ENCODE peak calls at places on chromosomes 16 and 17, in six cellular contexts. P is H1, O is breast epithelium, Y is GM23338, M is K562, Z is prostate gland. D is an unnamed sample.

GRCh38 chr16:78505544-78506371 is 406.3 kb downstream of the WWOX start:
- DNase-seq in O (peak), P (no peak), M (no peak), Z (no peak), Y (peak), D (no peak)

GRCh38 chr17:51036084-51036483 is 84.6 kb downstream of the SPAG9 start:
- DNase-seq in P (no peak), Y (no peak), M (no peak), Z (no peak), O (no peak), D (no peak)

GRCh38 chr17:61812747-61813146 is 50.6 kb downstream of the BRIP1 start:
- DNase-seq in M (no peak), Z (no peak), O (no peak), Y (no peak), P (no peak), D (no peak)

GRCh38 chr17:61459434-61459809 is 7.2 kb downstream of the TBX4 start:
- DNase-seq in Y (no peak), P (no peak), O (no peak), Z (no peak), M (no peak), D (no peak)

GRCh38 chr17:51298508-51299371 is 38.4 kb downstream of the UTP18 start:
- DNase-seq in P (no peak), Z (no peak), O (no peak), Y (peak), M (peak), D (no peak)

GRCh38 chr17:9958586-9959281 is 53.7 kb upstream of the RCVRN start:
- DNase-seq in P (no peak), O (no peak), M (no peak), Y (peak), Z (no peak), D (no peak)

GRCh38 chr16:73094371-73094770 is 46.4 kb upstream of the ZFHX3 start:
- DNase-seq in Y (no peak), M (no peak), O (no peak), P (no peak), Z (no peak), D (no peak)

GRCh38 chr17:61511480-61512182 is 59.4 kb downstream of the TBX4 start:
- DNase-seq in Z (peak), P (no peak), M (no peak), O (no peak), Y (no peak), D (no peak)

GRCh38 chr16:4006441-4006989 is 109.7 kb downstream of the ADCY9 start:
- DNase-seq in P (no peak), O (no peak), M (no peak), Z (no peak), Y (no peak), D (no peak)

GRCh38 chr16:78211200-78211599 is 111.7 kb downstream of the WWOX start:
- DNase-seq in O (no peak), Z (no peak), M (no peak), P (no peak), Y (no peak), D (no peak)

GRCh38 chr16:81558444-81559175 is 114.0 kb downstream of the CMIP start:
- DNase-seq in P (no peak), O (peak), Z (peak), Y (peak), M (peak), D (no peak)

GRCh38 chr16:89013111-89013510 is 36.1 kb upstream of the CBFA2T3 start:
- DNase-seq in O (no peak), Z (no peak), M (no peak), Y (no peak), P (no peak), D (no peak)

GRCh38 chr17:19000531-19001011 is 4.0 kb downstream of the FAM83G start:
- DNase-seq in Z (no peak), O (no peak), Y (no peak), P (no peak), M (peak), D (no peak)

GRCh38 chr17:3002538-3003301 is 60.7 kb downstream of the OR1D5 start:
- DNase-seq in M (no peak), O (no peak), Y (no peak), P (no peak), Z (no peak), D (peak)

GRCh38 chr17:17812211-17813054 is 24.4 kb downstream of the SREBF1 start:
- DNase-seq in Z (peak), M (peak), O (peak), P (no peak), Y (peak), D (peak)

GRCh38 chr17:59846391-59847165 is 46.2 kb downstream of the TUBD1 start:
- DNase-seq in Z (peak), Y (peak), P (no peak), O (peak), M (no peak), D (peak)

GRCh38 chr17:75406222-75406615 is 741 bp upstream of the GRB2 start:
- DNase-seq in P (no peak), Y (no peak), M (no peak), O (no peak), Z (no peak), D (no peak)

GRCh38 chr17:27481327-27481726 is 25.1 kb downstream of the KSR1 start:
- DNase-seq in Z (no peak), M (no peak), P (no peak), O (no peak), Y (no peak), D (no peak)

GRCh38 chr17:69528035-69528434 is 113.5 kb downstream of the MAP2K6 start:
- DNase-seq in Y (no peak), Z (no peak), O (no peak), M (no peak), P (no peak), D (no peak)

GRCh38 chr16:53732296-53732929 is 28.5 kb downstream of the FTO start:
- DNase-seq in M (no peak), O (no peak), Z (no peak), Y (no peak), P (no peak), D (no peak)

GRCh38 chr17:79174905-79175856 is 100.6 kb downstream of the ENGASE start:
- DNase-seq in O (no peak), Y (no peak), Z (no peak), P (no peak), M (no peak), D (no peak)

GRCh38 chr16:81140930-81141780 is 45.0 kb upstream of the GCSH start:
- DNase-seq in M (peak), P (peak), Z (no peak), Y (peak), O (no peak), D (no peak)

GRCh38 chr16:28149016-28149888 is 62.5 kb downstream of the XPO6 start:
- DNase-seq in Z (no peak), Y (no peak), P (no peak), O (no peak), M (no peak), D (no peak)

GRCh38 chr17:42563543-42563942 is 1.6 kb downstream of the COASY start:
- DNase-seq in M (no peak), Z (no peak), O (peak), P (no peak), Y (no peak), D (no peak)

GRCh38 chr17:36221187-36221586 is 10.3 kb downstream of the CCL4L2 start:
- DNase-seq in O (no peak), Z (no peak), Y (no peak), M (no peak), P (no peak), D (no peak)

GRCh38 chr16:58021661-58022551 is 3.6 kb upstream of the MMP15 start:
- DNase-seq in M (no peak), O (no peak), P (no peak), Y (no peak), Z (no peak), D (no peak)

GRCh38 chr17:56593073-56593740 is at the start of gene NOG:
- DNase-seq in O (no peak), P (no peak), Y (peak), M (peak), Z (peak), D (peak)

GRCh38 chr17:39808409-39808997 is 55.6 kb downstream of the IKZF3 start:
- DNase-seq in M (no peak), Z (peak), O (no peak), P (no peak), Y (no peak), D (no peak)

GRCh38 chr17:56313201-56313600 is 159.9 kb downstream of the ANKFN1 start:
- DNase-seq in O (no peak), P (no peak), M (no peak), Z (peak), Y (no peak), D (no peak)

GRCh38 chr17:77425791-77426641 is 285.2 kb downstream of the SEC14L1 start:
- DNase-seq in Z (peak), M (peak), P (no peak), Y (no peak), O (peak), D (no peak)

GRCh38 chr16:72013888-72014538 is 5.5 kb downstream of the DHODH start:
- DNase-seq in P (no peak), M (peak), Z (no peak), Y (no peak), O (no peak), D (no peak)

GRCh38 chr17:17722081-17722905 is 41.0 kb downstream of the RAI1 start:
- DNase-seq in M (no peak), O (no peak), Y (peak), P (no peak), Z (no peak), D (no peak)

GRCh38 chr17:66675991-66676371 is 158.9 kb upstream of the CACNG5 start:
- DNase-seq in P (no peak), Y (peak), Z (peak), M (no peak), O (peak), D (no peak)

GRCh38 chr17:56593741-56594527 is 435 bp downstream of the NOG start:
- DNase-seq in P (no peak), Z (peak), O (peak), M (no peak), Y (peak), D (peak)

GRCh38 chr16:19589771-19590302 is 34.3 kb downstream of the VPS35L start:
- DNase-seq in P (no peak), Y (no peak), M (no peak), O (no peak), Z (no peak), D (no peak)

GRCh38 chr16:17377360-17378324 is 93.1 kb downstream of the XYLT1 start:
- DNase-seq in M (no peak), Z (no peak), O (no peak), P (no peak), Y (no peak), D (peak)

GRCh38 chr16:79882292-79882995 is 281.9 kb upstream of the MAF start:
- DNase-seq in M (no peak), P (no peak), Z (no peak), O (no peak), Y (no peak), D (no peak)

GRCh38 chr17:13513039-13513405 is 88.7 kb downstream of the HS3ST3A1 start:
- DNase-seq in P (no peak), Y (peak), O (no peak), M (peak), Z (no peak), D (no peak)

GRCh38 chr16:13552960-13553257 is 367.0 kb upstream of the ERCC4 start:
- DNase-seq in M (no peak), Y (no peak), Z (no peak), P (no peak), O (no peak), D (no peak)

GRCh38 chr17:72984145-72984924 is 108.2 kb downstream of the SLC39A11 start:
- DNase-seq in Y (no peak), O (no peak), M (no peak), P (no peak), Z (no peak), D (no peak)
- TF ChIP-seq POLR2AphosphoS5 in Y (no peak), O (no peak), M (no peak), P (no peak), Z (no peak), D (no peak)

DNA sequence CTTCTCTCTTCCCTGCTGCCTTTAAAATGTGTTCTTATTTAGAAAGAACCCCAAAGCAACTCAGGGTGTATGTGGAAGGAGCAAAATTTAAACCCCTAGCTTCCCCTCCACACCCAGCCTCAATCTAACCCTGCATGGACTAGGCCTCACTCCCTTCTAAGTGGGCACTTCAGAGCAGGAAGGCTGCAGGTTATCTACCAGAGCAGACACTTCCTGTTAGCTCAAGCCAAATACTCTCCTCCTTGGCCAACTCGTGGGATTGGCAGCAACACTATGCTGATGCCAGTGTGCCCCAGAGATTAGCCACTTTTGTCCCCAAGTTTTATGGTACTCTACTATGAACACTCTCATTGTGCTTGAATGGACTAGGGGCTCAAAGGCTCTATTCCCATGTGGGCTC is 35.6 kb downstream of the CCDC42 start:
- DNase-seq in P (no peak), Z (no peak), Y (no peak), M (no peak), O (no peak), D (no peak)
- TF ChIP-seq POLR2AphosphoS5 in P (no peak), Z (no peak), Y (no peak), M (no peak), O (no peak), D (no peak)

DNA sequence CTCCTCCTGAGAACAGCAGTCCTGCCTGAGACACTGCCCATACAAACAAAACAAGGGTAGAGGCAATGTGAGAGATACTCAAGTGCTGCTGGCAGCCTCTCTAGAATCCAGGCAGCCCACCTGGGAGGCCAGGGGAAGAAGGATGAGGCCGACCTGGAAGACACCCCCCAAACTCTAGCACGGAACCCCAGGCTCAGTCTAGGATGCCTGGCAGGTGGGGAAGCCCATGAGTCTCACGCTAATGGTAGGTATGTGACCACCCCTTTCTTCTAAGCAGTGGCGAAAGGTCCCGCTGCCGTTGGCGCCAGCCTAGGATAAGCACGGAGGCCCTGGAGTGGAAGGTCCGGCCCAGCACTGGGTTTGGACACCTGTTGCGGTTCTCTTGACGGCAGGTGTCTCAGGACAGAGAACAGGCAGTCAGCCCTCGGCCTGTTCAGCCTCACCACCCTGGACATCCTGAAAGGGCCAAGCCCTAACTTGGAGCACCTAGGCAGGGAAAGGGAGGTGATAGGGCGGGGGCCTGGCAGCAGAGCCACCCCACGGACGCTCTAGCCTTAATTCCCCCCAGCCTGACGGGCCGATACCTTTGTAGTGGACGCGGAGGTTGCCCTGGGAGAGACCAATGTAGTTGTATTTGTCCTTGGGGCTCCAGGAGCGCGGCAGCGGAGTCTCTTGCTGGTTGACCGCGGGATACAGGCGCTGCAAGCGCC is 487 bp downstream of the RANBP10 start:
- DNase-seq in Z (no peak), O (no peak), P (no peak), Y (peak), M (no peak), D (no peak)
- TF ChIP-seq POLR2AphosphoS5 in Z (no peak), O (no peak), P (no peak), Y (no peak), M (no peak), D (no peak)

GRCh38 chr16:47230296-47230695 is 86.6 kb upstream of the NETO2 start:
- DNase-seq in O (no peak), P (no peak), M (no peak), Z (no peak), Y (no peak), D (no peak)
- TF ChIP-seq POLR2AphosphoS5 in O (no peak), P (no peak), M (no peak), Z (no peak), Y (no peak), D (no peak)

DNA sequence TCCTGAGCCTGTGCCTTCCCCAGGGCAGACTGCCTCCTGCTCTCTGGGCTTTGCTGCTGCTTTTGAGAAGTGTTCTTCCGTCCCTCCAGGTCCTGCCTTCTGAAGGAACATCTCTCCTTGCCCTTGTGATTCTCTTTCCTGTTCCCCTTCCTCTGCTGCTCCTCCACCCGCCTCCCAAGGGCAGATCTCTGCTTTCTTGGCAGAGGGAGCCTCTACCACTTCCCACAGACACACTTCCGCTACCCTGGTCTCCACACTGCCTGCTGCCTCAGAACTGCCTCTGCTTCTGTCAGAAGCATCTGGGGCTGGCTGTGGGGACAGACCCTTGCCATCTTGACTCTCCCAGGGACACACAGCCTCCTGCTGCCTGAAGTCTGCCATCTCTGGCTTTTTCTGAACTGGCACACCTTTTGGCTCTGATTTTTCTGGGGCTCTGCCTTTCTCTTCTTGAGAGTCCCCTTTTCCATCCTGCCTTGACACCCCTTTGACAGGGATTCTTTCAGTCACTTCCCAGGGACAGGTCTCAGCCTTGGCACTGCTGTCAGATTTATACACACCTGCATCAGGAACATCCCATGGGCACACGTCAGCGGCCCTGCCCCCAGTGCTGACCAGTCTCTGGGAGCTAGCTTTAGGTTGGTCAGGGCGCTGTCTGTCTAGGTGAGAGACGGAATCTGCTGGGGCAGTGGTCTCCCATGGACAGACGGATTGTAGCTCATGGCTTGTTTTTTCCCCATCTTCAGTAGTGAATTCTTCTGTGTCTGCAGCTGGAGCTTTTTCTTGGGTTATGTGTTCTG is 16.6 kb downstream of the GPR179 start:
- DNase-seq in O (no peak), P (no peak), M (no peak), Z (no peak), Y (no peak), D (no peak)
- TF ChIP-seq POLR2AphosphoS5 in O (no peak), P (no peak), M (no peak), Z (no peak), Y (no peak), D (no peak)

GRCh38 chr17:73770849-73771229 is 126.6 kb upstream of the SDK2 start:
- DNase-seq in P (no peak), Z (no peak), M (no peak), Y (no peak), O (no peak), D (no peak)

GRCh38 chr17:73769480-73769879 is 125.2 kb upstream of the SDK2 start:
- DNase-seq in Z (no peak), P (no peak), M (no peak), Y (no peak), O (no peak), D (no peak)

GRCh38 chr17:73772107-73772705 is 128.0 kb upstream of the SDK2 start:
- DNase-seq in P (no peak), Y (no peak), Z (no peak), M (no peak), O (no peak), D (no peak)

GRCh38 chr17:73768691-73769090 is 124.4 kb upstream of the SDK2 start:
- DNase-seq in M (no peak), Y (no peak), P (no peak), O (no peak), Z (no peak), D (no peak)

DNA sequence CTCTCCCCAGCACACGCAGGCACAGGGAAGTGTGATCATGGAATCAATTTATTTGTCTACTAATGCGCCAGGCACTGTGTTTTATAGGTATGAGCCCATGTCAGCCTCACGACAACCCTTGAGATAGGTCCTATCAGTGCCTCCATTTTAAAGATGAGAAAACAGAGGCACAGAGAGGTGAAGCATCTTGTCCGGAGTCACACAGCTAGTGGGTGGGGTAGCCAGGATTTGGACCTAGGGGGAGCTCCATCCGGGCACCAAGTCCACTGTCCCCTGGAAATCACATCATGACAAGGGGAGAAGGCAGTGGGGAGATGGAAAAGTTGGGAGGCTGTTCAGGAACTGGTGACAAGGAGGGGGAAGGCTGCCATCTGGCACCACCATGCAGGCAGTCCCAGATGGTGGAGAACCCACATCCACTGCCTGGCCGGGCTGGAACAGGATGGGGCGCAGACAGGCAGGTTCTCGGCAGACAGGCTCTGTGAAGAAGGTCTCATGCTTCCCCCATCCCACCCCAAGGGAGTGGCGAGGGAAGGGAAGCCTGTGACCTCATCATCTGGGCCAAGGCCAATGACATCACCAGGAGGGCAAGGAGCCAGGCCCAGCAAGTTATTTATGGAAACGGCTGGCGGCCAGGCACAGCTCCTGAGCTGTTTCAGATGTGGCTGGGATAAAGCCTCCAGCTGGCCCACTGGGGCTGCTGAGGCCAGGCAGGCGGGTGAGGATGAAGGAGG is 126.0 kb upstream of the SDK2 start:
- DNase-seq in Y (no peak), P (no peak), M (no peak), Z (peak), O (peak), D (no peak)
- TF ChIP-seq POLR2AphosphoS5 in Y (no peak), P (no peak), M (no peak), Z (peak), O (peak), D (no peak)

GRCh38 chr17:44211281-44212265 is 7.9 kb downstream of the UBTF start:
- DNase-seq in P (no peak), M (no peak), Y (no peak), O (no peak), Z (no peak), D (no peak)

GRCh38 chr17:44207319-44207718 is 7.6 kb upstream of the ATXN7L3 start:
- DNase-seq in M (no peak), Y (no peak), P (no peak), O (no peak), Z (no peak), D (no peak)

GRCh38 chr17:44210342-44211192 is 8.9 kb downstream of the UBTF start:
- DNase-seq in Y (peak), M (peak), P (peak), Z (peak), O (peak), D (peak)

GRCh38 chr17:44212507-44213402 is 6.7 kb downstream of the UBTF start:
- DNase-seq in Z (no peak), P (no peak), O (no peak), Y (no peak), M (peak), D (no peak)

GRCh38 chr17:44209786-44210341 is 9.6 kb downstream of the UBTF start:
- DNase-seq in P (no peak), M (no peak), Z (no peak), O (no peak), Y (no peak), D (no peak)
- TF ChIP-seq POLR2AphosphoS5 in P (no peak), M (no peak), Z (no peak), O (no peak), Y (no peak), D (no peak)